ENCODE peak calls at places on chromosomes 5 and 9, in seven cellular contexts. X, J, V, P, I, B and R are unnamed samples.

GRCh38 chr9:36151306-36152210 is 15.0 kb downstream of the GLIPR2 start:
- DNase-seq in X (no peak), J (peak), V (no peak), P (no peak), I (no peak), B (peak), R (no peak)

GRCh38 chr9:20376780-20377179 is 245.5 kb downstream of the MLLT3 start:
- DNase-seq in X (no peak), J (no peak), V (no peak), P (no peak), I (no peak), B (no peak), R (no peak)

GRCh38 chr5:100904259-100904822 is 1.3 kb upstream of the ST8SIA4 start:
- DNase-seq in X (no peak), J (peak), V (no peak), P (no peak), I (no peak), B (no peak), R (no peak)

GRCh38 chr5:132737982-132738770 is 830 bp upstream of the KIF3A start:
- DNase-seq in X (no peak), J (no peak), V (no peak), P (no peak), I (no peak), B (no peak), R (no peak)

GRCh38 chr9:87327567-87328125 is 170.0 kb upstream of the DAPK1 start:
- DNase-seq in X (peak), J (no peak), V (no peak), P (no peak), I (peak), B (peak), R (no peak)

GRCh38 chr9:124968238-124968637 is 27.4 kb upstream of the GOLGA1 start:
- DNase-seq in X (no peak), J (no peak), V (no peak), P (no peak), I (no peak), B (no peak), R (no peak)

GRCh38 chr5:134138416-134139376 is 24.2 kb downstream of the TCF7 start:
- DNase-seq in X (peak), J (peak), V (no peak), P (no peak), I (no peak), B (no peak), R (peak)

GRCh38 chr9:19782005-19782404 is 6.8 kb downstream of the SLC24A2 start:
- DNase-seq in X (peak), J (no peak), V (no peak), P (no peak), I (no peak), B (peak), R (no peak)

GRCh38 chr5:16617272-16617973 is 626 bp upstream of the RETREG1 start:
- DNase-seq in X (no peak), J (no peak), V (no peak), P (no peak), I (no peak), B (no peak), R (no peak)

GRCh38 chr5:166497705-166498104 is 1793.7 kb upstream of the WWC1 start:
- DNase-seq in X (no peak), J (no peak), V (no peak), P (no peak), I (no peak), B (no peak), R (no peak)

GRCh38 chr9:137466041-137466799 is 7.1 kb upstream of the NSMF start:
- DNase-seq in X (no peak), J (no peak), V (no peak), P (no peak), I (no peak), B (no peak), R (no peak)

GRCh38 chr9:121372239-121372562 is 2.2 kb upstream of the STOM start:
- DNase-seq in X (no peak), J (no peak), V (no peak), P (no peak), I (no peak), B (no peak), R (no peak)
- H3K27ac ChIP-seq in X (no peak), J (no peak), V (peak), P (no peak), I (peak), B (peak), R (no peak)

GRCh38 chr5:135384898-135385297 is 14.1 kb downstream of the MACROH2A1 start:
- DNase-seq in X (no peak), J (no peak), V (no peak), P (no peak), I (no peak), B (no peak), R (no peak)

GRCh38 chr5:135387629-135387960 is 11.4 kb downstream of the MACROH2A1 start:
- DNase-seq in X (no peak), J (no peak), V (no peak), P (no peak), I (no peak), B (no peak), R (no peak)

GRCh38 chr5:135385576-135385975 is 13.5 kb downstream of the MACROH2A1 start:
- DNase-seq in X (no peak), J (no peak), V (no peak), P (no peak), I (no peak), B (no peak), R (no peak)

GRCh38 chr5:135386886-135387628 is 12.0 kb downstream of the MACROH2A1 start:
- DNase-seq in X (peak), J (no peak), V (peak), P (no peak), I (peak), B (peak), R (no peak)

GRCh38 chr5:135386096-135386495 is 12.9 kb downstream of the MACROH2A1 start:
- DNase-seq in X (peak), J (no peak), V (no peak), P (no peak), I (no peak), B (no peak), R (no peak)
- H3K27ac ChIP-seq in X (peak), J (no peak), V (no peak), P (no peak), I (no peak), B (no peak), R (no peak)

GRCh38 chr5:14305045-14305444 is 161.9 kb downstream of the TRIO start:
- DNase-seq in X (peak), J (no peak), V (peak), P (no peak), I (peak), B (no peak), R (no peak)
- H3K27ac ChIP-seq in X (no peak), J (no peak), V (peak), P (no peak), I (no peak), B (no peak), R (no peak)

GRCh38 chr5:161342886-161343285 is 203.6 kb downstream of the GABRB2 start:
- DNase-seq in X (no peak), J (no peak), V (no peak), P (no peak), I (no peak), B (no peak), R (no peak)
- H3K27ac ChIP-seq in X (no peak), J (no peak), V (no peak), P (no peak), I (no peak), B (no peak), R (no peak)

DNA sequence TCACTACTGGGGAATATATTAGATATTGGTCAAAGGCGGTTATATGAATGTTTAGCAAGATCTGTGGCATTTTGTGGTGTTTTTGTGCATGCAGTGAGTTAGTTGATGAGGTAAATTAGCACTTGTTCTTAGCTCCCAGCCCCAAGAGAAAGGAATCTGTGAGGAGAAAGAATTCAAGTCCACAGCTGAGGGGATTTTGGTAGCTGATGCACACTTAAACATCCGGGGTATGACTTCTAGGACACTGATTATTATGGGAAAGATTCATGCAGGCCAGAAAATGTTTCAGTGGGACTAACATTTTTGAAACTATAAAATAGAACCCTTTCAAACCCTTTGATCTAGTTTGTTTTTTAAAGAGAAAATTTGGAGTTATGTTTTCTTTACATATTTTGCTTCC is 118.2 kb upstream of the RPS23 start:
- DNase-seq in X (peak), J (no peak), V (no peak), P (no peak), I (no peak), B (no peak), R (no peak)
- H3K27ac ChIP-seq in X (peak), J (no peak), V (peak), P (no peak), I (no peak), B (no peak), R (no peak)

GRCh38 chr9:5670079-5670478 is 41.2 kb downstream of the RIC1 start:
- DNase-seq in X (no peak), J (no peak), V (no peak), P (no peak), I (no peak), B (no peak), R (no peak)

GRCh38 chr9:5667391-5667790 is 38.5 kb downstream of the RIC1 start:
- DNase-seq in X (no peak), J (no peak), V (no peak), P (no peak), I (no peak), B (no peak), R (no peak)

DNA sequence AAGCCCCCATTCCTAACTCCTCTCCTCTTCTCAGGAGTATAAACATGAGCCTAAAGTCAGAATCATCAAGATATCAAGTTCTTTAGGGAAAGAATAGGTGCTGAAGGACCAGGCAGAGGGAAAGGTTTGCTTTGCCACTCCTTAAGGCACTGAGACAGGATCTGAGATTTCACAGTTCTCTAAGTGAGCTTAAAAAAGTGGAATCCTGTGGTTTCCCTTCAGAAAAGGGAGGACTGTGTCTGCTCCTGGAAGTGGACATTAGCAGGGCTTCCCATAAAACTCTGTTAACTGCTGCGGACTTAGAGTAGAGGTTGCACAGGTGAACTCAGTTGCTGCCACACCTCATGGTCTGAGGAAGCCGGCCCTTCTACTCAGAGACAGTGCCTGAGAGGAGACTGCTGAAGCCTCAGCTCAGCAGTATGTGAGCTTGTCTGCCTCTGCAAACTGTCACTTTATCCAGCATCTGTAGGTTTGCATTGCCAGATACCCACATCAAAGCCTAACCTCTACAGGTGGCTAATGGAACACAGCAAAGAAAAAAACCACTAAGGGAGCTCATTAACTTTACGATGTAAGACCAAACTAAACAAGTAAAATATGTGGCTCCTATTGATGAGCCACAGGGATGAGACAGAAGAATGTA is 42.9 kb downstream of the RIC1 start:
- DNase-seq in X (peak), J (peak), V (no peak), P (no peak), I (no peak), B (no peak), R (no peak)
- H3K27ac ChIP-seq in X (no peak), J (peak), V (no peak), P (no peak), I (no peak), B (no peak), R (no peak)